ENCODE peak calls at places on chromosomes 4 and X, in eight cellular contexts. D, M, X, G, T, U, Z and V are unnamed samples.

GRCh38 chr4:120865985-120866384 is 56.5 kb downstream of the PRDM5 start:
- DNase-seq in G (no peak), D (no peak), Z (no peak), X (peak), M (no peak), U (no peak), T (no peak), V (no peak)

GRCh38 chr4:56048621-56049427 is 100.1 kb downstream of the CEP135 start:
- DNase-seq in Z (peak), D (peak), U (peak), X (peak), G (peak), M (peak), T (no peak), V (peak)

GRCh38 chr4:27381806-27382205 is 521.2 kb downstream of the STIM2 start:
- DNase-seq in Z (no peak), T (no peak), X (no peak), M (no peak), G (no peak), U (no peak), D (peak), V (no peak)

GRCh38 chr4:85994576-85994975 is 365.3 kb downstream of the MAPK10 start:
- DNase-seq in T (no peak), Z (peak), U (no peak), X (no peak), M (no peak), G (no peak), D (no peak), V (no peak)

GRCh38 chr4:176735300-176735699 is 57.4 kb downstream of the VEGFC start:
- DNase-seq in T (peak), X (peak), G (no peak), M (no peak), Z (peak), U (peak), D (no peak), V (no peak)

GRCh38 chrX:64850371-64851082 is 125.7 kb downstream of the ZC4H2 start:
- DNase-seq in M (no peak), Z (no peak), D (no peak), X (no peak), G (no peak), T (no peak), U (no peak), V (no peak)

GRCh38 chrX:109732319-109732779 is 708 bp downstream of the ACSL4 start:
- DNase-seq in M (no peak), G (no peak), T (no peak), U (peak), Z (peak), D (peak), X (peak), V (peak)

GRCh38 chr4:39230462-39230861 is 48.1 kb downstream of the WDR19 start:
- DNase-seq in G (no peak), Z (no peak), D (no peak), M (no peak), T (no peak), U (no peak), X (no peak), V (no peak)

GRCh38 chr4:150209140-150209829 is 131.0 kb downstream of the DCLK2 start:
- DNase-seq in G (no peak), T (peak), U (peak), X (peak), M (peak), D (no peak), Z (peak), V (peak)

GRCh38 chr4:184648220-184649025 is 824 bp downstream of the CASP3 start:
- DNase-seq in T (no peak), X (peak), Z (peak), G (no peak), M (peak), D (peak), U (peak), V (peak)

GRCh38 chr4:78210694-78211093 is 153.6 kb downstream of the FRAS1 start:
- DNase-seq in T (no peak), X (no peak), U (no peak), Z (no peak), G (no peak), D (no peak), M (no peak), V (no peak)

GRCh38 chr4:46032061-46032460 is 91.8 kb downstream of the GABRG1 start:
- DNase-seq in U (no peak), X (no peak), G (no peak), M (no peak), D (no peak), Z (no peak), T (no peak), V (no peak)

GRCh38 chr4:85747871-85748491 is 273.0 kb downstream of the ARHGAP24 start:
- DNase-seq in X (peak), U (peak), M (no peak), D (peak), T (peak), G (peak), Z (peak), V (peak)

GRCh38 chrX:56800801-56801200 is 71.8 kb downstream of the NBDY start:
- DNase-seq in X (no peak), T (no peak), M (no peak), D (no peak), G (no peak), U (no peak), Z (no peak), V (no peak)

GRCh38 chr4:119825696-119826095 is 197.1 kb upstream of the PDE5A start:
- DNase-seq in T (no peak), X (no peak), D (no peak), G (no peak), U (no peak), M (no peak), Z (no peak), V (no peak)

GRCh38 chrX:22740836-22741235 is 258.9 kb upstream of the DDX53 start:
- DNase-seq in X (no peak), Z (no peak), M (no peak), G (no peak), U (no peak), T (no peak), D (no peak), V (no peak)

GRCh38 chr4:48913346-48913745 is 6.8 kb upstream of the OCIAD2 start:
- DNase-seq in T (peak), U (peak), M (no peak), X (peak), Z (peak), G (no peak), D (no peak), V (peak)

GRCh38 chr4:112947616-112948015 is 101.8 kb upstream of the ANK2 start:
- DNase-seq in G (no peak), X (no peak), D (no peak), U (no peak), Z (no peak), M (no peak), T (no peak), V (no peak)

GRCh38 chr4:152257601-152258066 is 278.3 kb downstream of the FBXW7 start:
- DNase-seq in M (no peak), Z (no peak), X (peak), T (no peak), D (no peak), G (no peak), U (no peak), V (no peak)

GRCh38 chr4:91611786-91612185 is 692.0 kb upstream of the GRID2 start:
- DNase-seq in D (no peak), M (no peak), G (no peak), U (no peak), Z (no peak), X (no peak), T (no peak), V (no peak)

GRCh38 chrX:47143894-47144625 is 442 bp downstream of the NDUFB11 start:
- DNase-seq in D (peak), M (no peak), U (peak), X (no peak), G (peak), T (no peak), Z (peak), V (peak)

GRCh38 chr4:87121332-87122065 is 98.9 kb downstream of the KLHL8 start:
- DNase-seq in X (no peak), U (peak), D (no peak), T (no peak), Z (no peak), M (no peak), G (no peak), V (peak)

GRCh38 chrX:23802431-23802830 is 19.5 kb downstream of the SAT1 start:
- DNase-seq in D (no peak), T (no peak), X (no peak), G (no peak), Z (no peak), M (no peak), U (no peak), V (no peak)

GRCh38 chrX:9988762-9989161 is 21.6 kb downstream of the CLDN34 start:
- DNase-seq in Z (peak), D (no peak), X (no peak), U (peak), M (no peak), G (no peak), T (no peak), V (no peak)

GRCh38 chr4:168475745-168476144 is 4.5 kb downstream of the DDX60L start:
- DNase-seq in D (no peak), Z (peak), M (no peak), G (no peak), X (no peak), T (no peak), U (peak), V (no peak)

GRCh38 chrX:68018248-68019203 is 414.8 kb downstream of the OPHN1 start:
- DNase-seq in T (no peak), G (no peak), D (no peak), Z (peak), U (peak), X (peak), M (peak), V (peak)

GRCh38 chr4:151013944-151014343 is 1.1 kb downstream of the LRBA start:
- DNase-seq in U (no peak), G (no peak), X (no peak), M (no peak), D (no peak), Z (peak), T (no peak), V (no peak)

GRCh38 chr4:8291036-8291682 is 21.6 kb downstream of the HTRA3 start:
- DNase-seq in T (no peak), M (peak), U (no peak), D (no peak), Z (no peak), G (no peak), X (no peak), V (no peak)

GRCh38 chrX:124093222-124093621 is 131.7 kb downstream of the STAG2 start:
- DNase-seq in Z (no peak), M (no peak), X (no peak), U (no peak), D (no peak), T (no peak), G (no peak), V (no peak)

GRCh38 chr4:55947254-55947882 is 1.4 kb upstream of the CEP135 start:
- DNase-seq in M (no peak), D (no peak), Z (no peak), G (no peak), T (no peak), U (no peak), X (peak), V (no peak)

GRCh38 chr4:7956306-7957112 is 16.8 kb upstream of the AFAP1 start:
- DNase-seq in D (no peak), U (peak), M (no peak), G (no peak), X (peak), T (no peak), Z (no peak), V (peak)

GRCh38 chrX:74514384-74514783 is 93.1 kb downstream of the SLC16A2 start:
- DNase-seq in D (no peak), T (no peak), M (no peak), X (no peak), G (no peak), Z (no peak), U (no peak), V (no peak)

GRCh38 chr4:180913750-180914149 is 1329.5 kb upstream of the TENM3 start:
- DNase-seq in Z (no peak), M (no peak), X (no peak), D (peak), G (no peak), U (peak), T (no peak), V (peak)

GRCh38 chrX:23035493-23035892 is 35.7 kb downstream of the DDX53 start:
- DNase-seq in X (no peak), M (no peak), D (no peak), Z (no peak), U (no peak), T (no peak), G (no peak), V (no peak)

GRCh38 chr4:5888222-5888701 is 4.6 kb downstream of the CRMP1 start:
- DNase-seq in Z (no peak), M (no peak), G (no peak), X (no peak), D (peak), T (no peak), U (no peak), V (no peak)

GRCh38 chr4:76658231-76659102 is 223.4 kb downstream of the SHROOM3 start:
- DNase-seq in U (peak), T (peak), D (no peak), Z (no peak), M (no peak), G (no peak), X (peak), V (peak)